ENCODE peak calls at places on chromosome 5, in nine cellular contexts. One of them, this sample, is unnamed.

GRCh38 chr5:6450235-6450860 is 1.7 kb downstream of the UBE2QL1 start:
- DNase-seq in AG10803: no peak
- DNase-seq in HEK293T: no peak
- DNase-seq in naive thymus-derived CD8-positive, alpha-beta T cell: no peak
- DNase-seq in activated CD4-positive, alpha-beta memory T cell treated with anti-CD3 and anti-CD28 coated beads for 36 hours: no peak
- DNase-seq in astrocyte of the spinal cord: no peak
- DNase-seq in NCI-H2081 treated with DMSO at 0.1 percent for 48 hours: no peak
- DNase-seq in progenitor cell of endocrine pancreas: no peak
- DNase-seq in GM20000: no peak
- DNase-seq in this sample: no peak

GRCh38 chr5:151023047-151023615 is 2.7 kb downstream of the GPX3 start:
- DNase-seq in astrocyte of the spinal cord: no peak
- DNase-seq in NCI-H2081 treated with DMSO at 0.1 percent for 48 hours: no peak
- DNase-seq in activated CD4-positive, alpha-beta memory T cell treated with anti-CD3 and anti-CD28 coated beads for 36 hours: no peak
- DNase-seq in GM20000: no peak
- DNase-seq in naive thymus-derived CD8-positive, alpha-beta T cell: no peak
- DNase-seq in progenitor cell of endocrine pancreas: no peak
- DNase-seq in AG10803: no peak
- DNase-seq in HEK293T: no peak
- DNase-seq in this sample: peak; percentile 74

GRCh38 chr5:133287500-133287899 is 235.7 kb downstream of the HSPA4 start:
- DNase-seq in naive thymus-derived CD8-positive, alpha-beta T cell: peak; percentile 12
- DNase-seq in HEK293T: peak; percentile 57
- DNase-seq in activated CD4-positive, alpha-beta memory T cell treated with anti-CD3 and anti-CD28 coated beads for 36 hours: no peak
- DNase-seq in progenitor cell of endocrine pancreas: peak; percentile 34
- DNase-seq in GM20000: peak; percentile 34
- DNase-seq in NCI-H2081 treated with DMSO at 0.1 percent for 48 hours: no peak
- DNase-seq in astrocyte of the spinal cord: peak; percentile 42
- DNase-seq in AG10803: peak; percentile 28
- DNase-seq in this sample: peak; percentile 23

GRCh38 chr5:67588389-67588788 is 391.8 kb upstream of the CD180 start:
- DNase-seq in NCI-H2081 treated with DMSO at 0.1 percent for 48 hours: no peak
- DNase-seq in activated CD4-positive, alpha-beta memory T cell treated with anti-CD3 and anti-CD28 coated beads for 36 hours: no peak
- DNase-seq in naive thymus-derived CD8-positive, alpha-beta T cell: no peak
- DNase-seq in GM20000: no peak
- DNase-seq in HEK293T: no peak
- DNase-seq in progenitor cell of endocrine pancreas: no peak
- DNase-seq in astrocyte of the spinal cord: peak; percentile 9
- DNase-seq in AG10803: no peak
- DNase-seq in this sample: no peak

GRCh38 chr5:111563041-111563822 is 50.9 kb upstream of the STARD4 start:
- DNase-seq in NCI-H2081 treated with DMSO at 0.1 percent for 48 hours: no peak
- DNase-seq in activated CD4-positive, alpha-beta memory T cell treated with anti-CD3 and anti-CD28 coated beads for 36 hours: no peak
- DNase-seq in naive thymus-derived CD8-positive, alpha-beta T cell: no peak
- DNase-seq in HEK293T: no peak
- DNase-seq in astrocyte of the spinal cord: peak; percentile 79
- DNase-seq in GM20000: no peak
- DNase-seq in progenitor cell of endocrine pancreas: no peak
- DNase-seq in AG10803: peak; percentile 52
- DNase-seq in this sample: no peak

GRCh38 chr5:34499001-34499734 is 157.0 kb upstream of the RAI14 start:
- DNase-seq in astrocyte of the spinal cord: peak; percentile 82
- DNase-seq in activated CD4-positive, alpha-beta memory T cell treated with anti-CD3 and anti-CD28 coated beads for 36 hours: peak; percentile 45
- DNase-seq in naive thymus-derived CD8-positive, alpha-beta T cell: no peak
- DNase-seq in GM20000: no peak
- DNase-seq in AG10803: peak; percentile 82
- DNase-seq in HEK293T: no peak
- DNase-seq in NCI-H2081 treated with DMSO at 0.1 percent for 48 hours: no peak
- DNase-seq in progenitor cell of endocrine pancreas: no peak
- DNase-seq in this sample: no peak

GRCh38 chr5:179852993-179853547 is 5.5 kb downstream of the MRNIP start:
- DNase-seq in NCI-H2081 treated with DMSO at 0.1 percent for 48 hours: no peak
- DNase-seq in GM20000: peak; percentile 60
- DNase-seq in naive thymus-derived CD8-positive, alpha-beta T cell: no peak
- DNase-seq in progenitor cell of endocrine pancreas: no peak
- DNase-seq in activated CD4-positive, alpha-beta memory T cell treated with anti-CD3 and anti-CD28 coated beads for 36 hours: no peak
- DNase-seq in HEK293T: no peak
- DNase-seq in astrocyte of the spinal cord: no peak
- DNase-seq in AG10803: no peak
- DNase-seq in this sample: no peak

GRCh38 chr5:39218482-39219381 is 631 bp downstream of the FYB1 start:
- DNase-seq in naive thymus-derived CD8-positive, alpha-beta T cell: no peak
- DNase-seq in progenitor cell of endocrine pancreas: no peak
- DNase-seq in NCI-H2081 treated with DMSO at 0.1 percent for 48 hours: no peak
- DNase-seq in astrocyte of the spinal cord: no peak
- DNase-seq in GM20000: no peak
- DNase-seq in AG10803: peak; percentile 45
- DNase-seq in activated CD4-positive, alpha-beta memory T cell treated with anti-CD3 and anti-CD28 coated beads for 36 hours: no peak
- DNase-seq in HEK293T: no peak
- DNase-seq in this sample: no peak

GRCh38 chr5:15951126-15951525 is 228.5 kb downstream of the MARCHF11 start:
- DNase-seq in NCI-H2081 treated with DMSO at 0.1 percent for 48 hours: no peak
- DNase-seq in naive thymus-derived CD8-positive, alpha-beta T cell: no peak
- DNase-seq in HEK293T: no peak
- DNase-seq in GM20000: no peak
- DNase-seq in progenitor cell of endocrine pancreas: no peak
- DNase-seq in AG10803: no peak
- DNase-seq in astrocyte of the spinal cord: no peak
- DNase-seq in activated CD4-positive, alpha-beta memory T cell treated with anti-CD3 and anti-CD28 coated beads for 36 hours: no peak
- DNase-seq in this sample: no peak

GRCh38 chr5:58759745-58760144 is 176.9 kb downstream of the RAB3C start:
- DNase-seq in naive thymus-derived CD8-positive, alpha-beta T cell: no peak
- DNase-seq in AG10803: no peak
- DNase-seq in HEK293T: no peak
- DNase-seq in NCI-H2081 treated with DMSO at 0.1 percent for 48 hours: no peak
- DNase-seq in GM20000: peak; percentile 33
- DNase-seq in activated CD4-positive, alpha-beta memory T cell treated with anti-CD3 and anti-CD28 coated beads for 36 hours: no peak
- DNase-seq in astrocyte of the spinal cord: no peak
- DNase-seq in progenitor cell of endocrine pancreas: no peak
- DNase-seq in this sample: no peak

GRCh38 chr5:7629559-7629958 is 221.4 kb downstream of the CFAP90 start:
- DNase-seq in astrocyte of the spinal cord: no peak
- DNase-seq in HEK293T: no peak
- DNase-seq in activated CD4-positive, alpha-beta memory T cell treated with anti-CD3 and anti-CD28 coated beads for 36 hours: no peak
- DNase-seq in progenitor cell of endocrine pancreas: no peak
- DNase-seq in naive thymus-derived CD8-positive, alpha-beta T cell: no peak
- DNase-seq in AG10803: no peak
- DNase-seq in NCI-H2081 treated with DMSO at 0.1 percent for 48 hours: peak; percentile 45
- DNase-seq in GM20000: no peak
- DNase-seq in this sample: no peak

GRCh38 chr5:53041071-53041692 is 52.0 kb downstream of the ITGA2 start:
- DNase-seq in GM20000: peak; percentile 8
- DNase-seq in AG10803: no peak
- DNase-seq in astrocyte of the spinal cord: peak; percentile 43
- DNase-seq in activated CD4-positive, alpha-beta memory T cell treated with anti-CD3 and anti-CD28 coated beads for 36 hours: peak; percentile 32
- DNase-seq in NCI-H2081 treated with DMSO at 0.1 percent for 48 hours: no peak
- DNase-seq in HEK293T: no peak
- DNase-seq in progenitor cell of endocrine pancreas: no peak
- DNase-seq in naive thymus-derived CD8-positive, alpha-beta T cell: no peak
- DNase-seq in this sample: no peak

GRCh38 chr5:81393783-81394718 is at the start of gene ACOT12:
- DNase-seq in NCI-H2081 treated with DMSO at 0.1 percent for 48 hours: no peak
- DNase-seq in astrocyte of the spinal cord: peak; percentile 15
- DNase-seq in HEK293T: no peak
- DNase-seq in activated CD4-positive, alpha-beta memory T cell treated with anti-CD3 and anti-CD28 coated beads for 36 hours: peak; percentile 9
- DNase-seq in naive thymus-derived CD8-positive, alpha-beta T cell: no peak
- DNase-seq in GM20000: peak; percentile 34
- DNase-seq in progenitor cell of endocrine pancreas: peak; percentile 16
- DNase-seq in AG10803: no peak
- DNase-seq in this sample: peak; percentile 26

GRCh38 chr5:38923661-38924451 is 78.0 kb downstream of the OSMR start:
- DNase-seq in progenitor cell of endocrine pancreas: no peak
- DNase-seq in astrocyte of the spinal cord: no peak
- DNase-seq in activated CD4-positive, alpha-beta memory T cell treated with anti-CD3 and anti-CD28 coated beads for 36 hours: no peak
- DNase-seq in NCI-H2081 treated with DMSO at 0.1 percent for 48 hours: no peak
- DNase-seq in naive thymus-derived CD8-positive, alpha-beta T cell: no peak
- DNase-seq in GM20000: no peak
- DNase-seq in AG10803: peak; percentile 78
- DNase-seq in HEK293T: no peak
- DNase-seq in this sample: no peak

GRCh38 chr5:127571314-127571713 is 53.9 kb downstream of the PRRC1 start:
- DNase-seq in GM20000: peak; percentile 81
- DNase-seq in NCI-H2081 treated with DMSO at 0.1 percent for 48 hours: no peak
- DNase-seq in activated CD4-positive, alpha-beta memory T cell treated with anti-CD3 and anti-CD28 coated beads for 36 hours: no peak
- DNase-seq in naive thymus-derived CD8-positive, alpha-beta T cell: no peak
- DNase-seq in HEK293T: no peak
- DNase-seq in AG10803: no peak
- DNase-seq in astrocyte of the spinal cord: no peak
- DNase-seq in progenitor cell of endocrine pancreas: no peak
- DNase-seq in this sample: no peak

GRCh38 chr5:74016373-74016772 is 390.4 kb downstream of the ARHGEF28 start:
- DNase-seq in progenitor cell of endocrine pancreas: no peak
- DNase-seq in NCI-H2081 treated with DMSO at 0.1 percent for 48 hours: no peak
- DNase-seq in HEK293T: peak; percentile 66
- DNase-seq in naive thymus-derived CD8-positive, alpha-beta T cell: no peak
- DNase-seq in GM20000: peak; percentile 6
- DNase-seq in astrocyte of the spinal cord: no peak
- DNase-seq in activated CD4-positive, alpha-beta memory T cell treated with anti-CD3 and anti-CD28 coated beads for 36 hours: no peak
- DNase-seq in AG10803: no peak
- DNase-seq in this sample: no peak

GRCh38 chr5:7802855-7803254 is 48.1 kb downstream of the CFAP90 start:
- DNase-seq in naive thymus-derived CD8-positive, alpha-beta T cell: no peak
- DNase-seq in NCI-H2081 treated with DMSO at 0.1 percent for 48 hours: no peak
- DNase-seq in activated CD4-positive, alpha-beta memory T cell treated with anti-CD3 and anti-CD28 coated beads for 36 hours: no peak
- DNase-seq in HEK293T: no peak
- DNase-seq in GM20000: no peak
- DNase-seq in progenitor cell of endocrine pancreas: no peak
- DNase-seq in astrocyte of the spinal cord: no peak
- DNase-seq in AG10803: peak; percentile 17
- DNase-seq in this sample: no peak

GRCh38 chr5:103127292-103127691 is 7.2 kb downstream of the PPIP5K2 start:
- DNase-seq in AG10803: no peak
- DNase-seq in NCI-H2081 treated with DMSO at 0.1 percent for 48 hours: no peak
- DNase-seq in astrocyte of the spinal cord: no peak
- DNase-seq in naive thymus-derived CD8-positive, alpha-beta T cell: no peak
- DNase-seq in HEK293T: no peak
- DNase-seq in GM20000: no peak
- DNase-seq in progenitor cell of endocrine pancreas: no peak
- DNase-seq in activated CD4-positive, alpha-beta memory T cell treated with anti-CD3 and anti-CD28 coated beads for 36 hours: no peak
- DNase-seq in this sample: no peak

GRCh38 chr5:148937239-148937638 is 110.8 kb downstream of the ADRB2 start:
- DNase-seq in GM20000: no peak
- DNase-seq in NCI-H2081 treated with DMSO at 0.1 percent for 48 hours: no peak
- DNase-seq in AG10803: no peak
- DNase-seq in activated CD4-positive, alpha-beta memory T cell treated with anti-CD3 and anti-CD28 coated beads for 36 hours: no peak
- DNase-seq in astrocyte of the spinal cord: no peak
- DNase-seq in naive thymus-derived CD8-positive, alpha-beta T cell: no peak
- DNase-seq in HEK293T: no peak
- DNase-seq in progenitor cell of endocrine pancreas: no peak
- DNase-seq in this sample: no peak

GRCh38 chr5:63727583-63727982 is 234.7 kb downstream of the HTR1A start:
- DNase-seq in NCI-H2081 treated with DMSO at 0.1 percent for 48 hours: no peak
- DNase-seq in progenitor cell of endocrine pancreas: no peak
- DNase-seq in AG10803: no peak
- DNase-seq in activated CD4-positive, alpha-beta memory T cell treated with anti-CD3 and anti-CD28 coated beads for 36 hours: no peak
- DNase-seq in GM20000: no peak
- DNase-seq in HEK293T: no peak
- DNase-seq in astrocyte of the spinal cord: no peak
- DNase-seq in naive thymus-derived CD8-positive, alpha-beta T cell: no peak
- DNase-seq in this sample: no peak

GRCh38 chr5:50968296-50969206 is 302.1 kb downstream of the PARP8 start:
- DNase-seq in GM20000: no peak
- DNase-seq in naive thymus-derived CD8-positive, alpha-beta T cell: no peak
- DNase-seq in progenitor cell of endocrine pancreas: no peak
- DNase-seq in NCI-H2081 treated with DMSO at 0.1 percent for 48 hours: no peak
- DNase-seq in HEK293T: no peak
- DNase-seq in astrocyte of the spinal cord: no peak
- DNase-seq in AG10803: no peak
- DNase-seq in activated CD4-positive, alpha-beta memory T cell treated with anti-CD3 and anti-CD28 coated beads for 36 hours: no peak
- DNase-seq in this sample: no peak

GRCh38 chr5:16721151-16722102 is 104.6 kb upstream of the RETREG1 start:
- DNase-seq in GM20000: no peak
- DNase-seq in naive thymus-derived CD8-positive, alpha-beta T cell: no peak
- DNase-seq in NCI-H2081 treated with DMSO at 0.1 percent for 48 hours: peak; percentile 72
- DNase-seq in progenitor cell of endocrine pancreas: no peak
- DNase-seq in activated CD4-positive, alpha-beta memory T cell treated with anti-CD3 and anti-CD28 coated beads for 36 hours: no peak
- DNase-seq in AG10803: no peak
- DNase-seq in HEK293T: peak; percentile 23
- DNase-seq in astrocyte of the spinal cord: peak; percentile 37
- DNase-seq in this sample: no peak

GRCh38 chr5:151181818-151182217 is 24.2 kb upstream of the ANXA6 start:
- DNase-seq in activated CD4-positive, alpha-beta memory T cell treated with anti-CD3 and anti-CD28 coated beads for 36 hours: no peak
- DNase-seq in GM20000: no peak
- DNase-seq in naive thymus-derived CD8-positive, alpha-beta T cell: no peak
- DNase-seq in progenitor cell of endocrine pancreas: no peak
- DNase-seq in astrocyte of the spinal cord: no peak
- DNase-seq in HEK293T: peak; percentile 1
- DNase-seq in AG10803: no peak
- DNase-seq in NCI-H2081 treated with DMSO at 0.1 percent for 48 hours: no peak
- DNase-seq in this sample: no peak

This sample was measured in hepatic stellate cell.